ENCODE peak calls at places on chromosomes 6 and 20, in seven cellular contexts. P is caudate nucleus, Z is DMS153, L is T-cell, S is head of caudate nucleus, R is A172, B is WERI-Rb-1. Y is an unnamed sample.

GRCh38 chr6:31898200-31899011 is 908 bp upstream of the EHMT2 start:
- DNase-seq in P (no peak), Z (peak; percentile 63), L (peak; percentile 32), S (no peak), R (peak; percentile 33), B (peak; percentile 46), Y (peak; percentile 45)

GRCh38 chr6:111842891-111843290 is 30.4 kb downstream of the FYN start:
- DNase-seq in P (no peak), Z (no peak), L (no peak), S (no peak), R (peak; percentile 11), B (no peak), Y (no peak)

GRCh38 chr6:24963887-24964570 is 28.3 kb upstream of the RIPOR2 start:
- DNase-seq in P (no peak), Z (peak; percentile 8), L (no peak), S (no peak), R (no peak), B (no peak), Y (no peak)

GRCh38 chr6:53615633-53616449 is 49.7 kb downstream of the KLHL31 start:
- DNase-seq in P (no peak), Z (peak; percentile 47), L (no peak), S (no peak), R (peak; percentile 76), B (no peak), Y (no peak)

GRCh38 chr6:8131265-8131897 is 29.0 kb upstream of the EEF1E1 start:
- DNase-seq in P (no peak), Z (peak; percentile 27), L (peak; percentile 2), S (no peak), R (peak; percentile 51), B (peak; percentile 73), Y (no peak)

GRCh38 chr20:11850901-11851300 is 66.8 kb upstream of the BTBD3 start:
- DNase-seq in P (no peak), Z (no peak), L (no peak), S (no peak), R (peak; percentile 79), B (no peak), Y (no peak)

GRCh38 chr20:64233725-64234124 is 21.8 kb upstream of the PCMTD2 start:
- DNase-seq in P (peak; percentile 9), Z (no peak), L (no peak), S (peak; percentile 28), R (no peak), B (no peak), Y (no peak)

GRCh38 chr6:116145786-116146675 is 20.1 kb upstream of the COL10A1 start:
- DNase-seq in P (no peak), Z (no peak), L (no peak), S (no peak), R (no peak), B (no peak), Y (no peak)

GRCh38 chr6:42230320-42231034 is 12.8 kb upstream of the MRPS10 start:
- DNase-seq in P (no peak), Z (no peak), L (no peak), S (no peak), R (peak; percentile 30), B (no peak), Y (no peak)

GRCh38 chr6:142756215-142756630 is 188.8 kb downstream of the HIVEP2 start:
- DNase-seq in P (no peak), Z (no peak), L (no peak), S (no peak), R (peak; percentile 91), B (no peak), Y (no peak)

GRCh38 chr6:36444470-36444869 is 1.7 kb downstream of the KCTD20 start:
- DNase-seq in P (no peak), Z (no peak), L (no peak), S (no peak), R (no peak), B (peak; percentile 66), Y (no peak)

GRCh38 chr6:14231546-14232280 is 114.1 kb downstream of the CD83 start:
- DNase-seq in P (no peak), Z (no peak), L (no peak), S (no peak), R (no peak), B (no peak), Y (no peak)

GRCh38 chr6:131413191-131413830 is 159.7 kb upstream of the ARG1 start:
- DNase-seq in P (no peak), Z (no peak), L (no peak), S (no peak), R (no peak), B (no peak), Y (no peak)

GRCh38 chr20:51533291-51534172 is 9.0 kb downstream of the NFATC2 start:
- DNase-seq in P (no peak), Z (no peak), L (no peak), S (no peak), R (peak; percentile 78), B (no peak), Y (no peak)

GRCh38 chr6:154852700-154853099 is 119.5 kb downstream of the SCAF8 start:
- DNase-seq in P (no peak), Z (no peak), L (no peak), S (no peak), R (no peak), B (no peak), Y (no peak)

GRCh38 chr6:33925869-33926268 is 122.1 kb upstream of the MLN start:
- DNase-seq in P (no peak), Z (no peak), L (no peak), S (no peak), R (no peak), B (no peak), Y (no peak)

GRCh38 chr6:44855562-44856494 is 468.3 kb downstream of the CDC5L start:
- DNase-seq in P (no peak), Z (no peak), L (no peak), S (no peak), R (no peak), B (no peak), Y (no peak)

GRCh38 chr20:4795394-4795793 is 73.7 kb downstream of the PRND start:
- DNase-seq in P (no peak), Z (no peak), L (no peak), S (no peak), R (peak; percentile 79), B (no peak), Y (no peak)

GRCh38 chr6:33692760-33693158 is 18.7 kb downstream of the UQCC2 start:
- DNase-seq in P (no peak), Z (no peak), L (peak; percentile 65), S (no peak), R (peak; percentile 89), B (no peak), Y (peak; percentile 52)

GRCh38 chr6:109460161-109460830 is 4.7 kb upstream of the MICAL1 start:
- DNase-seq in P (no peak), Z (no peak), L (no peak), S (no peak), R (no peak), B (no peak), Y (no peak)

GRCh38 chr6:25056130-25056529 is 120.4 kb upstream of the RIPOR2 start:
- DNase-seq in P (no peak), Z (no peak), L (peak; percentile 70), S (no peak), R (no peak), B (no peak), Y (peak; percentile 64)

GRCh38 chr20:52192296-52193007 is 873 bp upstream of the ZFP64 start:
- DNase-seq in P (no peak), Z (peak; percentile 11), L (no peak), S (no peak), R (peak; percentile 58), B (peak; percentile 65), Y (no peak)

GRCh38 chr20:41482647-41483552 is 116.3 kb upstream of the EMILIN3 start:
- DNase-seq in P (no peak), Z (no peak), L (no peak), S (no peak), R (peak; percentile 93), B (peak; percentile 65), Y (no peak)

GRCh38 chr6:65088575-65088974 is 618.5 kb downstream of the EYS start:
- DNase-seq in P (no peak), Z (no peak), L (no peak), S (no peak), R (no peak), B (no peak), Y (no peak)

GRCh38 chr6:168309997-168310396 is 9.6 kb downstream of the DACT2 start:
- DNase-seq in P (no peak), Z (no peak), L (no peak), S (no peak), R (no peak), B (no peak), Y (no peak)

GRCh38 chr6:117485433-117485832 is 3.0 kb downstream of the DCBLD1 start:
- DNase-seq in P (no peak), Z (no peak), L (no peak), S (no peak), R (no peak), B (no peak), Y (no peak)

Y was measured in T-helper 1 cell.